ENCODE peak calls at places on chromosomes 1 and 21, in four cellular contexts. Q, F, V and R are unnamed samples.

GRCh38 chr1:172469717-172470116 is 25.8 kb upstream of the PIGC start:
- DNase-seq in F (no peak), Q (no peak), V (peak; percentile 58), R (no peak)

GRCh38 chr1:153567621-153568366 is 2.1 kb upstream of the S100A2 start:
- DNase-seq in Q (no peak), V (peak; percentile 50), F (no peak), R (peak; percentile 48)

GRCh38 chr1:53305650-53306049 is 22.2 kb downstream of the LRP8 start:
- DNase-seq in Q (no peak), V (no peak), F (no peak), R (no peak)

GRCh38 chr1:186620951-186621350 is 59.3 kb downstream of the PTGS2 start:
- DNase-seq in F (no peak), V (no peak), Q (no peak), R (no peak)

GRCh38 chr1:228180271-228180987 is 14.8 kb downstream of the IBA57 start:
- DNase-seq in F (no peak), Q (no peak), V (peak; percentile 25), R (peak; percentile 43)

GRCh38 chr1:101181930-101182329 is 54.9 kb upstream of the S1PR1 start:
- DNase-seq in Q (no peak), V (no peak), F (no peak), R (no peak)

GRCh38 chr1:67777532-67777931 is 55.7 kb downstream of the GNG12 start:
- DNase-seq in F (no peak), Q (no peak), V (no peak), R (no peak)

GRCh38 chr1:223410036-223410435 is 16.8 kb downstream of the CCDC185 start:
- DNase-seq in Q (no peak), F (no peak), V (no peak), R (no peak)

GRCh38 chr1:115952547-115952946 is 23.8 kb upstream of the SLC22A15 start:
- DNase-seq in Q (no peak), F (no peak), V (no peak), R (no peak)

GRCh38 chr1:236394016-236394481 is at the start of gene EDARADD:
- DNase-seq in F (peak; percentile 51), V (no peak), Q (no peak), R (no peak)

GRCh38 chr21:31343680-31344480 is at the start of gene TIAM1:
- DNase-seq in Q (peak; percentile 38), F (no peak), V (no peak), R (peak; percentile 4)
- TF ChIP-seq RNF2 in Q (no peak), F (no peak), V (no peak), R (no peak)

DNA sequence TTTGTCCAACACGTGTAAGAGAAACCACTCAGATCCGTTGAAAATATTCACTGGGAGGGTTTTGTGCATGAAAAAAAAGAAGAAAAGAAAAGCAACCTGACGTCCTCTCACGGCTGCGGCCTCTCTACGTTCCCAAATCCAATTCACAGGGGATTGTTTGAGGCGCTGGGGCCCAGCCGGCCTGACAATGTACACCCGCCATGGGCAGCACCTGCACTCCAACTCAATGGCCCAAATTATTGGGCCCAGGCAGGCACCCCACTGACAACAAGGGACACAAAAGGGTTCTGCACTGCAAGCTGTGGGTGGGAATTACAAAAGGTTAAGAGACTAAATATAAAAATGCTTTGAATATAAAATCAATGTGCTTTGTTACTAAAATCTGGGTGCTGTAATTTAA is 41.5 kb downstream of the MORN1 start:
- DNase-seq in F (no peak), V (no peak), Q (no peak), R (no peak)
- TF ChIP-seq CEBPB in F (no peak), V (no peak), Q (no peak), R (no peak)

GRCh38 chr1:6959491-6959890 is 174.2 kb downstream of the CAMTA1 start:
- DNase-seq in V (no peak), Q (no peak), F (no peak), R (no peak)

GRCh38 chr1:6961905-6962304 is 176.7 kb downstream of the CAMTA1 start:
- DNase-seq in Q (peak; percentile 13), V (no peak), F (no peak), R (no peak)

GRCh38 chr1:6960291-6960758 is 175.1 kb downstream of the CAMTA1 start:
- DNase-seq in Q (no peak), V (no peak), F (no peak), R (no peak)

GRCh38 chr1:6962390-6962955 is 177.2 kb downstream of the CAMTA1 start:
- DNase-seq in F (peak; percentile 84), V (no peak), Q (no peak), R (peak; percentile 98)

DNA sequence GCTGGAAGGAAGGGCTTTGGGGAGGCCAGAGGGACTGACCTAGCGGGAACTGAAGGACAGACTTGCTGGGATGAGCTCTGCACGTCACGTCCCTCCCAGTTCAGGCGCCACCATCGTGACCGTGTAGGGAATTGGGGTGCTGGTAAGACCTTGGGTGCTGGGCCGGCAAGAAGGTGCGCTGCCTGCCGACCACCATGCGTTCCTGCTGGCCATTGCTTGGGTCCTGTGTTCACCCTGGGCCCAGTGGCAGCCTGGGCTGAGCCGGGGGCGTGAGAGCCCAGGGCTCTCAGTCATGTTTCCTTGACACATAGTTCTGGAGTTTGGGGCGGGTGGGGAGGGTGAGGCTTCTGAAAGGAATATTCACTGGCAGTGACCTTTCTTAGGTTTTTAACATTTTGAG is 176.0 kb downstream of the CAMTA1 start:
- DNase-seq in V (no peak), Q (no peak), F (no peak), R (no peak)
- TF ChIP-seq RNF2 in V (no peak), Q (no peak), F (no peak), R (no peak)

GRCh38 chr1:26102046-26102925 is 9.3 kb upstream of the PDIK1L start:
- DNase-seq in F (no peak), V (no peak), Q (no peak), R (no peak)
- TF ChIP-seq CEBPB in F (no peak), V (no peak), Q (no peak), R (no peak)

GRCh38 chr1:231417503-231417902 is 4.6 kb downstream of the EGLN1 start:
- DNase-seq in F (no peak), V (peak; percentile 27), Q (no peak), R (no peak)

GRCh38 chr1:231419147-231419546 is 2.9 kb downstream of the EGLN1 start:
- DNase-seq in F (no peak), Q (no peak), V (no peak), R (no peak)

GRCh38 chr1:231418101-231418740 is 3.9 kb downstream of the EGLN1 start:
- DNase-seq in Q (no peak), V (no peak), F (no peak), R (no peak)

GRCh38 chr1:231419738-231420298 is 2.3 kb downstream of the EGLN1 start:
- DNase-seq in F (peak; percentile 31), Q (no peak), V (no peak), R (no peak)

GRCh38 chr1:231418741-231419107 is 3.4 kb downstream of the EGLN1 start:
- DNase-seq in F (no peak), Q (no peak), V (no peak), R (no peak)
- TF ChIP-seq RNF2 in F (no peak), Q (no peak), V (no peak), R (no peak)